ENCODE peak calls at places on chromosomes 16 and 17, in nine cellular contexts. J is AG09319, S is BJ, C is ascending aorta, L is uterus, W is A549, K is GM10248, B is pancreas, R is cardiac fibroblast. I is an unnamed sample.

GRCh38 chr16:74865922-74866598 is 91.4 kb upstream of the FA2H start:
- DNase-seq in J (no peak), S (no peak), C (no peak), L (no peak), W (no peak), K (no peak), B (no peak), R (no peak), I (no peak)

GRCh38 chr16:17963185-17963836 is 373.2 kb downstream of the NPIPA8 start:
- DNase-seq in J (no peak), S (no peak), C (no peak), L (no peak), W (no peak), K (no peak), B (no peak), R (no peak), I (peak)

GRCh38 chr16:68722119-68723024 is 14.7 kb upstream of the CDH1 start:
- DNase-seq in J (no peak), S (no peak), C (no peak), L (no peak), W (no peak), K (no peak), B (no peak), R (no peak), I (no peak)

GRCh38 chr16:31810863-31811262 is 62.7 kb upstream of the ZNF267 start:
- DNase-seq in J (no peak), S (no peak), C (no peak), L (no peak), W (no peak), K (no peak), B (no peak), R (no peak), I (no peak)

GRCh38 chr17:61317779-61318178 is 81.9 kb upstream of the TBX2 start:
- DNase-seq in J (no peak), S (no peak), C (no peak), L (no peak), W (no peak), K (no peak), B (no peak), R (no peak), I (no peak)

GRCh38 chr17:4293572-4293971 is 29.8 kb upstream of the ANKFY1 start:
- DNase-seq in J (no peak), S (no peak), C (no peak), L (no peak), W (no peak), K (peak), B (no peak), R (no peak), I (peak)

GRCh38 chr17:68222586-68222985 is 25.3 kb upstream of the AMZ2 start:
- DNase-seq in J (no peak), S (no peak), C (no peak), L (no peak), W (no peak), K (no peak), B (no peak), R (no peak), I (no peak)

GRCh38 chr16:81491522-81492188 is 47.0 kb downstream of the CMIP start:
- DNase-seq in J (no peak), S (peak), C (no peak), L (no peak), W (no peak), K (no peak), B (no peak), R (no peak), I (no peak)

GRCh38 chr16:83888672-83889044 is 10.3 kb upstream of the MLYCD start:
- DNase-seq in J (no peak), S (no peak), C (no peak), L (no peak), W (no peak), K (no peak), B (no peak), R (no peak), I (no peak)

GRCh38 chr17:74497471-74497870 is 31.0 kb downstream of the CD300A start:
- DNase-seq in J (no peak), S (no peak), C (no peak), L (no peak), W (no peak), K (no peak), B (no peak), R (no peak), I (no peak)

GRCh38 chr17:52154466-52154865 is 4.0 kb downstream of the CA10 start:
- DNase-seq in J (no peak), S (no peak), C (no peak), L (no peak), W (no peak), K (no peak), B (no peak), R (no peak), I (no peak)

GRCh38 chr16:16780588-16780987 is 401.6 kb downstream of the NPIPA7 start:
- DNase-seq in J (no peak), S (no peak), C (no peak), L (no peak), W (no peak), K (no peak), B (no peak), R (no peak), I (no peak)

GRCh38 chr17:31528291-31528874 is 136.9 kb downstream of the RAB11FIP4 start:
- DNase-seq in J (no peak), S (no peak), C (no peak), L (no peak), W (no peak), K (no peak), B (no peak), R (no peak), I (no peak)

GRCh38 chr17:31525801-31526549 is 134.5 kb downstream of the RAB11FIP4 start:
- DNase-seq in J (no peak), S (no peak), C (no peak), L (no peak), W (peak), K (no peak), B (no peak), R (no peak), I (no peak)

GRCh38 chr17:31529841-31530251 is 138.4 kb downstream of the RAB11FIP4 start:
- DNase-seq in J (no peak), S (no peak), C (no peak), L (no peak), W (no peak), K (no peak), B (no peak), R (no peak), I (no peak)

GRCh38 chr17:31524926-31525800 is 133.7 kb downstream of the RAB11FIP4 start:
- DNase-seq in J (peak), S (peak), C (no peak), L (peak), W (peak), K (peak), B (peak), R (peak), I (peak)

DNA sequence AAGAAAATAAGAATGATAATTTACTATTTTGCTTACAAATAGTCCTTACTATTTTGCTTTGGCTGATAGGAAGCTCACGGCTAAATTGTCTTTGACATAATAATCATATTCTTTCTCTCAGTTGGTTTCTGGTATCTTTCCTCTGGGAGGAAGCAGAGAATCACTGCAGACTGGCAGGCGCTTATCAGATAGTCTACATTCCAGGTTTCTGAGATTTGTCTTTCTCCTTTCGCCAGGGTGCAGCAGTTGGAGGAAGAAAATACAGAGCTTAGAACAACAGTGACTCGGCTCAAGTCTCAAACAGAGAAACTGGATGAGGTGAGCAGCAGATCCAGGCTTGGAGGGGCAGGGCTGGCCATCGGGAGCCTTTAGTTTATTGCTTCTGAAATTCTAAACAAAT is 136.1 kb downstream of the RAB11FIP4 start:
- DNase-seq in J (no peak), S (no peak), C (no peak), L (no peak), W (no peak), K (no peak), B (no peak), R (peak), I (no peak)
- TF ChIP-seq CTCF in J (no peak), S (no peak), C (peak), L (no peak), W (no peak), K (no peak), B (no peak), R (no peak), I (no peak)

GRCh38 chr17:45791935-45792334 is 7.8 kb downstream of the CRHR1 start:
- DNase-seq in J (no peak), S (no peak), C (no peak), L (no peak), W (peak), K (no peak), B (peak), R (no peak), I (no peak)

GRCh38 chr17:45792995-45793755 is 9.1 kb downstream of the CRHR1 start:
- DNase-seq in J (no peak), S (no peak), C (no peak), L (no peak), W (no peak), K (no peak), B (no peak), R (peak), I (no peak)

GRCh38 chr17:45791041-45791582 is 7.0 kb downstream of the CRHR1 start:
- DNase-seq in J (no peak), S (no peak), C (no peak), L (peak), W (no peak), K (no peak), B (no peak), R (no peak), I (no peak)

GRCh38 chr17:45793999-45794540 is 9.9 kb downstream of the CRHR1 start:
- DNase-seq in J (no peak), S (no peak), C (no peak), L (no peak), W (no peak), K (no peak), B (no peak), R (no peak), I (no peak)

GRCh38 chr17:45792437-45792836 is 8.3 kb downstream of the CRHR1 start:
- DNase-seq in J (no peak), S (no peak), C (no peak), L (no peak), W (no peak), K (no peak), B (no peak), R (no peak), I (no peak)
- TF ChIP-seq CTCF in J (no peak), S (no peak), C (no peak), L (no peak), W (no peak), K (no peak), B (no peak), R (no peak), I (no peak)

DNA sequence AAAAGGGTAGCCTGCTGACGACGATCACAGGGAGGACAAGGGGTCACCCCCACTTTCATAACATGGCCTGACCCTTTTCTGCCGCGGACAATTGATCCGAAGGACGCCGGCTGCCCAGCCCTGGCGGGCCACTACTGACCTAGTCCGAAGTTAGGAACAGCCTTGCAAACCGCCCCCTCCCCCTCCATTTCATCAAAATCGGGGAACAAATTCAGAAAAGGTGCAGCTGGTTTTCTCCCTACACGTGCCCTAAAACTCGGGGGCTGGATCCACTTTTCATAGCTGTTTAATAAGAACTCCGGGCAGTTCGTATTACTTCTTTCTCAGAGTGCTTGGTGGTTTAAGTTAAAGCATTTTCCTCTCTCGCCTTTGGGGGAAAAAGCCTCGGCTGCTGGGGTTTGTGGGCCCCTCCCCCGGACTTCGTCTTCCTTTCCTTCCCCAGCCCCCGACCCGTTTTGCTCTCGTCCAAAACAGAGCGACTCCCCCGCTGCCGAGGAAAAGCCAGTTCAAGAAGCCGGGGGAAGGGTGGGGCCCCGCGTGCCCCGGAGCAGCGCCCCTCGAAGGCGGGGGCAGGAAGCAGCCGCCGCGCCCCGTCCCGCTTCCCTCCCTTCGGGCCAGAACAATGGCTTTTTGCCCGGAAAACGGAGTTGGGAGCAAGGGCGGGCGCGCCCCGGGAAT is 643 bp upstream of the CBX2 start:
- DNase-seq in J (no peak), S (no peak), C (no peak), L (peak), W (peak), K (peak), B (no peak), R (peak), I (peak)
- TF ChIP-seq CTCF in J (peak), S (peak), C (peak), L (no peak), W (peak), K (no peak), B (no peak), R (peak), I (peak)

DNA sequence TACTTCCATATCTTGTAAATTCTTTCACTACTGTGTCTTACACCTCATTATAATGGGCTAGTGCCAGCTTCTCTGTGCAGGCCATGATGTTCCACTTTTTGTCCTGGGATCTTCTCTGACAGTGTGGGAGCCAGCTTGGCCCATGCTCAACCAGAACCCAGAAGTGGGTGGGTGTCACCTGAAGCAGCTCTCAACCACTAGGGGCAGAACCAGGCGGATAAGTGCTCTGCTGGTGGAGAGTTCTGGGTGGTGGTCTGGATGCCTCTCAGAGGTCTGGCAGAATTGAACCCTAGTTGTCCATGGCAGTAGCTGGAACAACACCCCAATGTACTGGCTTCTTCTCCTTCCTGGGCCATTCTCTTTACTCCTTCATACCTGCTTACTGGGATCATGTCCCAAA is 254.1 kb upstream of the N4BP1 start:
- DNase-seq in J (no peak), S (no peak), C (no peak), L (no peak), W (no peak), K (no peak), B (no peak), R (no peak), I (no peak)
- TF ChIP-seq CTCF in J (no peak), S (no peak), C (no peak), L (no peak), W (no peak), K (no peak), B (no peak), R (no peak), I (peak)

GRCh38 chr16:51305337-51305736 is 154.3 kb upstream of the SALL1 start:
- DNase-seq in J (no peak), S (no peak), C (no peak), L (no peak), W (no peak), K (no peak), B (no peak), R (no peak), I (no peak)

GRCh38 chr16:51306116-51306515 is 155.0 kb upstream of the SALL1 start:
- DNase-seq in J (no peak), S (peak), C (no peak), L (no peak), W (no peak), K (no peak), B (no peak), R (no peak), I (no peak)

GRCh38 chr16:51298800-51299199 is 147.7 kb upstream of the SALL1 start:
- DNase-seq in J (no peak), S (no peak), C (no peak), L (no peak), W (no peak), K (no peak), B (no peak), R (no peak), I (no peak)

DNA sequence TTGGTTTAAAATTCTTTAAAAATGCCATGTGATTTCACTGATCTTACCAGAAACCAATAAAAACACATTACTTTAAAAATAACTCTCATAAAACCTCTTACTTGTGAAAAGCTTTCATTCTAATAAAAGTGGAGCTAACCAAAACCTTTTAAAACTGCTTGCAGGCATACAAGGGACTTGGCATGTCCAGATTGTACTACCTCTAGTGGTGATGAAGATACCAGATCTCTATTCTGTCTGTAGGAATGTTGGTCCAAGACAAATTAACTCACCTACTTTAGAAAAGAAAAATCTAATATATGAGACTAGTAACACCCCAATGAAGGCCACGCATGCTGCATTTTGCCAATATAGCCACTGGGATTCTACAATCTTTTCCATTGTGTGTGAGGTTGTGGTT is 151.0 kb upstream of the SALL1 start:
- DNase-seq in J (no peak), S (peak), C (no peak), L (no peak), W (no peak), K (no peak), B (no peak), R (no peak), I (no peak)
- TF ChIP-seq CTCF in J (no peak), S (peak), C (no peak), L (no peak), W (no peak), K (no peak), B (no peak), R (no peak), I (no peak)

DNA sequence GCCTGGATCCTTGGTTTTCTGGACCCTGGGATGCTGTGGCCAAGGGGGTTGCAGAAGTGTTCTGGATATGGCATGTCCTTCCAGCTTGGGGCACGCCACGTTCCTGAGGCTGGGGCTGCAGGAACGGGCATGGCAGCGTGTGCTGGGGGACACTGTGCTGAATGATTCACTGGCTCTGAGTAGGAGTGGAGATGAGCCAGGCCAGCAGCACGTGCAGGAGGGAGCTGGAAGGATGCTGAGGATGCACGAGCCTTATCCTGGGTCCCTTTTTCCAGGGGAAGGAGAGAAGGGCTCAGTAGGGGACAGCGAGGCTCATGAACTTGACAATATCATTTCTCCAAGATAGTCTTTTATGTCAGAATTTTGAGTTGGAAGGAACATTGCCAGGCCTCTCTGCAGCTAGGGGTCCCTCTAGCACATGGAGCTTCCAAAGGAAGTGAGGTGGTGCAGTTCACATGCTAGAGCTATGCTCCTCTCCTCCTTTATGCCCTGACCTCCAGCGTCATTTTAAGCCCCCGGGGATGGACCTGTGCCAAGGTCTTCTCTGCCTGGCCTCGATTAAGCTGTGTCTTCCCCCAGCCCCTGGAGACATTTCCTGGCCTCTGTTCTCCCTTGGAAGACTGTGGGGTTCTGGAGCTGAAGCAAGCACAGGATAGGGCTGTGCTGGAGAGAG is 125.9 kb downstream of the OR1D5 start:
- DNase-seq in J (no peak), S (no peak), C (no peak), L (no peak), W (no peak), K (no peak), B (no peak), R (no peak), I (no peak)
- TF ChIP-seq CTCF in J (peak), S (peak), C (no peak), L (no peak), W (no peak), K (no peak), B (no peak), R (peak), I (no peak)

GRCh38 chr17:58306131-58306951 is 22.3 kb downstream of the TSPOAP1 start:
- DNase-seq in J (no peak), S (no peak), C (no peak), L (peak), W (no peak), K (no peak), B (no peak), R (no peak), I (no peak)

GRCh38 chr17:58308985-58309917 is 19.3 kb downstream of the TSPOAP1 start:
- DNase-seq in J (no peak), S (no peak), C (no peak), L (peak), W (no peak), K (no peak), B (no peak), R (no peak), I (no peak)

GRCh38 chr17:58309918-58310259 is 18.7 kb downstream of the TSPOAP1 start:
- DNase-seq in J (no peak), S (no peak), C (no peak), L (no peak), W (no peak), K (no peak), B (no peak), R (no peak), I (no peak)

GRCh38 chr17:58307468-58308172 is 21.0 kb downstream of the TSPOAP1 start:
- DNase-seq in J (no peak), S (no peak), C (no peak), L (peak), W (no peak), K (no peak), B (no peak), R (no peak), I (no peak)

GRCh38 chr17:58308173-58308984 is 20.2 kb downstream of the TSPOAP1 start:
- DNase-seq in J (no peak), S (no peak), C (no peak), L (peak), W (peak), K (no peak), B (no peak), R (no peak), I (no peak)
- TF ChIP-seq CTCF in J (no peak), S (peak), C (peak), L (no peak), W (peak), K (no peak), B (no peak), R (peak), I (peak)

GRCh38 chr17:43393944-43394482 is 4.8 kb upstream of the ARL4D start:
- DNase-seq in J (peak), S (no peak), C (peak), L (peak), W (peak), K (peak), B (peak), R (peak), I (no peak)
- TF ChIP-seq CTCF in J (peak), S (peak), C (peak), L (peak), W (peak), K (peak), B (peak), R (peak), I (peak)

I was measured in GM06990.